ENCODE peak calls at places on chromosomes 5 and 9, in ten cellular contexts. B, O, S, U, K, D, C, Y, T and Q are unnamed samples.

GRCh38 chr5:116502616-116503015 is 72.0 kb downstream of the SEMA6A start:
- DNase-seq in K (no peak), B (no peak), S (no peak), D (no peak), C (no peak), T (no peak), O (no peak), Y (no peak), U (no peak), Q (no peak)

GRCh38 chr5:138068742-138069375 is 15.0 kb upstream of the WNT8A start:
- DNase-seq in K (no peak), D (peak; percentile 35), U (no peak), Y (peak; percentile 78), O (peak; percentile 65), B (peak; percentile 55), S (peak; percentile 85), C (peak; percentile 74), T (peak; percentile 80), Q (peak; percentile 92)

GRCh38 chr5:179265529-179266290 is 79.6 kb downstream of the ADAMTS2 start:
- DNase-seq in O (peak; percentile 89), D (peak; percentile 97), T (peak; percentile 97), U (no peak), C (no peak), B (no peak), K (no peak), Y (peak; percentile 97), S (peak; percentile 86), Q (peak; percentile 98)

GRCh38 chr9:95522871-95523370 is 6.2 kb upstream of the PTCH1 start:
- DNase-seq in U (no peak), Y (no peak), K (no peak), S (no peak), C (no peak), O (no peak), D (no peak), T (no peak), B (no peak), Q (no peak)

GRCh38 chr5:2353211-2353610 is 398.3 kb downstream of the IRX2 start:
- DNase-seq in U (no peak), D (no peak), T (no peak), K (no peak), B (no peak), O (no peak), C (no peak), Y (no peak), S (no peak), Q (no peak)

GRCh38 chr9:106947501-106947900 is 84.5 kb downstream of the ZNF462 start:
- DNase-seq in O (no peak), S (no peak), U (no peak), T (no peak), Y (no peak), K (no peak), B (no peak), D (no peak), C (no peak), Q (no peak)

GRCh38 chr5:95791751-95792150 is 30.8 kb downstream of the GLRX start:
- DNase-seq in K (no peak), S (no peak), C (no peak), U (no peak), D (no peak), T (no peak), Y (no peak), B (no peak), O (no peak), Q (no peak)

GRCh38 chr5:75337366-75338021 is 474 bp downstream of the HMGCR start:
- DNase-seq in Y (peak; percentile 67), T (peak; percentile 63), O (no peak), D (no peak), C (no peak), B (peak; percentile 27), U (no peak), K (no peak), S (peak; percentile 90), Q (no peak)

GRCh38 chr9:4099961-4100360 is 199.9 kb downstream of the GLIS3 start:
- DNase-seq in B (no peak), D (no peak), T (no peak), K (no peak), C (no peak), S (no peak), U (no peak), Y (no peak), O (no peak), Q (no peak)

GRCh38 chr9:4102078-4102477 is 197.8 kb downstream of the GLIS3 start:
- DNase-seq in U (no peak), S (no peak), Y (no peak), C (no peak), D (no peak), O (no peak), T (no peak), K (no peak), B (no peak), Q (no peak)

GRCh38 chr9:4096121-4096520 is 203.7 kb downstream of the GLIS3 start:
- DNase-seq in U (no peak), C (no peak), T (no peak), S (no peak), B (no peak), O (no peak), D (no peak), Y (no peak), K (no peak), Q (no peak)

GRCh38 chr9:4097490-4097889 is 202.4 kb downstream of the GLIS3 start:
- DNase-seq in C (no peak), S (no peak), D (no peak), Y (no peak), O (no peak), T (no peak), K (no peak), U (no peak), B (no peak), Q (no peak)

GRCh38 chr9:4097991-4098390 is 201.9 kb downstream of the GLIS3 start:
- DNase-seq in K (no peak), Y (no peak), C (no peak), T (no peak), S (no peak), O (no peak), D (no peak), B (no peak), U (no peak), Q (no peak)
- H3K4me1 ChIP-seq in K (no peaks in the 10 kb centered on the region), Y (peaks cover 23% of the 10 kb centered on the region), C (no peaks in the 10 kb centered on the region), T (peaks cover 22% of the 10 kb centered on the region), S (no peaks in the 10 kb centered on the region), O (peaks cover 12% of the 10 kb centered on the region), D (peaks cover 15% of the 10 kb centered on the region), B (no peaks in the 10 kb centered on the region), U (no peaks in the 10 kb centered on the region), Q (peaks cover 8% of the 10 kb centered on the region)

DNA sequence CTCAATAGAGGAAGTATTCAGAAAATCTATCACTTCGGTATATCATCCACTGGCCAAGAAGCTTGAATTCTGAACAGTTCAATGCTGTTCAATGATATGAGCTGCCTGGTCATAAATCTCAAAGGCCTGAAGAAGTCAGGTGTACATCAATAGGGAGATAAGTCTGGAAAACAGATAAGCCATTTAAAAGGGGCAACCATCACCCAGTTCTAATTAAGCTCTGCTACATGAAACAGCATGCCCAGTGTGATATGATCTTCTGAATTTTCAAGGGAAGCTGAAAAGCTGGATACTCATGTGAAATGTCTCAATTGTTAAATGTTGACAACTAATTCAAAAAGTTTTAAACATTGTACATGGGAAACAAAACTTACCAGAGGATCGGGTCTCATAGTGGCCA is 2020.7 kb upstream of the WWC1 start:
- DNase-seq in T (no peak), C (no peak), Y (no peak), U (no peak), D (no peak), B (no peak), S (no peak), O (no peak), K (no peak), Q (no peak)
- H3K9me3 ChIP-seq in T (no peaks in the 10 kb centered on the region), C (no peaks in the 10 kb centered on the region), Y (no peaks in the 10 kb centered on the region), U (no peaks in the 10 kb centered on the region), D (no peaks in the 10 kb centered on the region), B (no peaks in the 10 kb centered on the region), S (no peaks in the 10 kb centered on the region), O (no peaks in the 10 kb centered on the region), K (no peaks in the 10 kb centered on the region), Q (no peaks in the 10 kb centered on the region)

DNA sequence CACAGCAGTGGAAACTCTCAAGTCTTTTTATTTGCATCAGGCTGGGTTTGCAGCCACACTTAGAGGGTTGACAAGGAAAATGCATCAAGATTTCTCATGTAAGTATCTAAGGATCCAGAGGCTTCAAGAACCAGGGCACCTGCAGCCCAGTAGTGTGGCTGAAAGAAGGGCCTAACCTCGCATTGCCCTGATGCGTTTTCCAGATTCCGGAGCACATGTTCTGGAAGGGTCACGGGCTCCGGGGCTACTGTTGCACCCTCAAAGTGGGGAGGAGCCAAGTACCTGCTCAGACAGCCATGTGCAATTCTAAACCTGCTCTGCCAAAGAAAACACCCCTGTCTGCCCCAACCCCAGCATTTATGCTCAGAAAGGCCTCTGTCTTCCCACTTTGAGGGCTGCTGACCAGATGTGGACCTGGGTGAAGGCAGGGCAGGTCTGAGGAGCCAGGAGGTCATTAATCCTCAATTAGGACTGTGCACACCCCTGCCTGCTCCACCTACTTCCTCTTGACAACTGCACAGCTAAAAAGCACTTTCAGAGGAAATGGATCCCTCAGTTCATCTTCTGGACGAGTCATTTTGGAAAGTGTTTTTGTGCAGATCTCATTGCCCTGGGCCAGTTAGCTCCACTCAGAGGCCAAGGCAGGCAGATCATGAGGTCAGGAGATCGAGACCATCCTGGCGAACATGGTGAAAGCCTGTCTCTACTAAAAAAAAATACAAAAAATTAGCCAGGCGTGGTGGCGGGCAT is 110.7 kb downstream of the SAXO1 start:
- DNase-seq in Y (no peak), D (no peak), O (no peak), S (no peak), B (no peak), K (no peak), U (no peak), C (no peak), T (no peak), Q (no peak)
- H3K4me3 ChIP-seq in Y (no peak overlapping the region), D (no peak overlapping the region), O (no peak overlapping the region), S (no peak overlapping the region), B (no peak overlapping the region), K (no peak overlapping the region), U (no peak overlapping the region), C (no peak overlapping the region), T (no peak overlapping the region), Q (no peak overlapping the region)

GRCh38 chr5:131250749-131251148 is 13.1 kb upstream of the CDC42SE2 start:
- DNase-seq in Y (no peak), C (no peak), B (no peak), K (no peak), U (no peak), S (no peak), T (no peak), D (no peak), O (no peak), Q (no peak)

GRCh38 chr5:131254741-131255140 is 9.1 kb upstream of the CDC42SE2 start:
- DNase-seq in K (no peak), B (no peak), Y (no peak), S (no peak), C (no peak), U (no peak), O (no peak), T (no peak), D (no peak), Q (no peak)

GRCh38 chr5:131258733-131259132 is 5.1 kb upstream of the CDC42SE2 start:
- DNase-seq in K (no peak), T (no peak), O (no peak), C (no peak), S (no peak), U (no peak), D (no peak), Y (no peak), B (no peak), Q (no peak)

GRCh38 chr5:131256507-131256823 is 7.4 kb upstream of the CDC42SE2 start:
- DNase-seq in U (no peak), O (no peak), Y (no peak), S (no peak), C (no peak), B (no peak), T (no peak), K (no peak), D (no peak), Q (no peak)

DNA sequence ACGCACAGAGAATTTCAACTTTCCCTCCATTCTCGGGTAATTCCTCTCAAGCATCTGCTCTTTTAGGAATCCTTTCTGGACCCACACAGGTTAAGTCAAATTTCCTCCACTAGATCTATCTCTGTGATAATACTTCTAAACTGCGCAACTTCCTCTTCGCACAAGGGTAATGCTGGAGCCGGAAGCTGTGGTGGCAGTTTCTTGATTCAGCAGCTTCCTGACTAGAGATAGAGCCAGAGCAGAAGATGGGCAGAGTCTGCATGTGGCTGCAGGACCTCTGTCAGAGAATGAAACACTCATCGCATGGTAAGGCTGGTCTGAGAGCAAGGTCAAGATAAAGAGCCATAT is 11.1 kb upstream of the CDC42SE2 start:
- DNase-seq in T (no peak), S (peak; percentile 73), C (no peak), B (peak; percentile 87), D (no peak), Y (peak; percentile 81), K (no peak), O (peak; percentile 42), U (peak; percentile 7), Q (peak; percentile 71)
- H3K4me1 ChIP-seq in T (no peaks in the 10 kb centered on the region), S (peaks cover 61% of the 10 kb centered on the region), C (no peaks in the 10 kb centered on the region), B (peaks cover 49% of the 10 kb centered on the region), D (peaks cover under 1% of the 10 kb centered on the region), Y (no peaks in the 10 kb centered on the region), K (no peaks in the 10 kb centered on the region), O (peaks cover 70% of the 10 kb centered on the region), U (no peaks in the 10 kb centered on the region), Q (no peaks in the 10 kb centered on the region)